ENCODE peak calls at places on chromosomes 16 and 17, in ten cellular contexts. One of them, this sample, is unnamed.

GRCh38 chr17:65423346-65424140 is 137.9 kb downstream of the AXIN2 start:
- DNase-seq in colonic mucosa: no peak
- DNase-seq in transverse colon: no peak
- DNase-seq in MM.1S: no peak
- DNase-seq in foreskin fibroblast: no peak
- DNase-seq in BJ: no peak
- DNase-seq in body of pancreas: no peak
- DNase-seq in HFF-Myc: no peak
- DNase-seq in OCI-LY7: no peak
- DNase-seq in esophagus squamous epithelium: no peak
- DNase-seq in this sample: no peak

GRCh38 chr17:73342549-73343167 is 30.9 kb upstream of the CDC42EP4 start:
- DNase-seq in colonic mucosa: no peak
- DNase-seq in HFF-Myc: no peak
- DNase-seq in MM.1S: no peak
- DNase-seq in OCI-LY7: no peak
- DNase-seq in body of pancreas: no peak
- DNase-seq in BJ: no peak
- DNase-seq in esophagus squamous epithelium: no peak
- DNase-seq in foreskin fibroblast: peak; percentile 80
- DNase-seq in transverse colon: no peak
- DNase-seq in this sample: no peak

GRCh38 chr16:58399718-58400633 is 7.7 kb downstream of the GINS3 start:
- DNase-seq in foreskin fibroblast: peak; percentile 30
- DNase-seq in OCI-LY7: no peak
- DNase-seq in body of pancreas: no peak
- DNase-seq in HFF-Myc: no peak
- DNase-seq in BJ: no peak
- DNase-seq in MM.1S: no peak
- DNase-seq in transverse colon: no peak
- DNase-seq in esophagus squamous epithelium: no peak
- DNase-seq in colonic mucosa: no peak
- DNase-seq in this sample: no peak

GRCh38 chr17:55830210-55830609 is 79.4 kb downstream of the PCTP start:
- DNase-seq in foreskin fibroblast: no peak
- DNase-seq in body of pancreas: no peak
- DNase-seq in BJ: no peak
- DNase-seq in HFF-Myc: no peak
- DNase-seq in colonic mucosa: no peak
- DNase-seq in OCI-LY7: no peak
- DNase-seq in MM.1S: no peak
- DNase-seq in transverse colon: no peak
- DNase-seq in esophagus squamous epithelium: no peak
- DNase-seq in this sample: no peak

GRCh38 chr17:65987988-65988387 is 203.9 kb downstream of the CEP112 start:
- DNase-seq in colonic mucosa: peak; percentile 49
- DNase-seq in transverse colon: peak; percentile 11
- DNase-seq in foreskin fibroblast: peak; percentile 65
- DNase-seq in esophagus squamous epithelium: no peak
- DNase-seq in MM.1S: peak; percentile 49
- DNase-seq in BJ: no peak
- DNase-seq in HFF-Myc: peak; percentile 26
- DNase-seq in body of pancreas: no peak
- DNase-seq in OCI-LY7: peak; percentile 38
- DNase-seq in this sample: no peak

GRCh38 chr16:72677662-72678447 is 370.1 kb downstream of the ZFHX3 start:
- DNase-seq in esophagus squamous epithelium: no peak
- DNase-seq in foreskin fibroblast: peak; percentile 77
- DNase-seq in body of pancreas: no peak
- DNase-seq in BJ: no peak
- DNase-seq in transverse colon: peak; percentile 48
- DNase-seq in colonic mucosa: peak; percentile 71
- DNase-seq in MM.1S: no peak
- DNase-seq in HFF-Myc: no peak
- DNase-seq in OCI-LY7: no peak
- DNase-seq in this sample: peak; percentile 46

GRCh38 chr16:72066747-72067146 is 3.7 kb downstream of the HPR start:
- DNase-seq in BJ: no peak
- DNase-seq in colonic mucosa: no peak
- DNase-seq in transverse colon: no peak
- DNase-seq in foreskin fibroblast: peak; percentile 61
- DNase-seq in esophagus squamous epithelium: no peak
- DNase-seq in OCI-LY7: peak; percentile 47
- DNase-seq in HFF-Myc: no peak
- DNase-seq in MM.1S: peak; percentile 41
- DNase-seq in body of pancreas: no peak
- DNase-seq in this sample: no peak

GRCh38 chr16:54107803-54108202 is 178.8 kb downstream of the IRX3 start:
- DNase-seq in transverse colon: no peak
- DNase-seq in MM.1S: no peak
- DNase-seq in OCI-LY7: no peak
- DNase-seq in foreskin fibroblast: no peak
- DNase-seq in BJ: no peak
- DNase-seq in esophagus squamous epithelium: no peak
- DNase-seq in colonic mucosa: no peak
- DNase-seq in body of pancreas: no peak
- DNase-seq in HFF-Myc: no peak
- DNase-seq in this sample: no peak

GRCh38 chr17:82146663-82147654 is 48.9 kb upstream of the FASN start:
- DNase-seq in BJ: no peak
- DNase-seq in HFF-Myc: no peak
- DNase-seq in foreskin fibroblast: no peak
- DNase-seq in OCI-LY7: no peak
- DNase-seq in MM.1S: no peak
- DNase-seq in transverse colon: no peak
- DNase-seq in colonic mucosa: no peak
- DNase-seq in body of pancreas: no peak
- DNase-seq in esophagus squamous epithelium: no peak
- DNase-seq in this sample: no peak

GRCh38 chr17:82143333-82143732 is 45.3 kb upstream of the FASN start:
- DNase-seq in HFF-Myc: no peak
- DNase-seq in body of pancreas: no peak
- DNase-seq in transverse colon: no peak
- DNase-seq in esophagus squamous epithelium: no peak
- DNase-seq in foreskin fibroblast: no peak
- DNase-seq in colonic mucosa: no peak
- DNase-seq in MM.1S: no peak
- DNase-seq in OCI-LY7: no peak
- DNase-seq in BJ: no peak
- DNase-seq in this sample: no peak

GRCh38 chr17:82148997-82149396 is 51.0 kb upstream of the FASN start:
- DNase-seq in MM.1S: no peak
- DNase-seq in foreskin fibroblast: no peak
- DNase-seq in colonic mucosa: no peak
- DNase-seq in esophagus squamous epithelium: no peak
- DNase-seq in BJ: no peak
- DNase-seq in body of pancreas: no peak
- DNase-seq in HFF-Myc: no peak
- DNase-seq in OCI-LY7: no peak
- DNase-seq in transverse colon: no peak
- DNase-seq in this sample: no peak

GRCh38 chr17:82148011-82148410 is 50.0 kb upstream of the FASN start:
- DNase-seq in foreskin fibroblast: no peak
- DNase-seq in MM.1S: no peak
- DNase-seq in colonic mucosa: no peak
- DNase-seq in HFF-Myc: no peak
- DNase-seq in OCI-LY7: no peak
- DNase-seq in esophagus squamous epithelium: no peak
- DNase-seq in BJ: no peak
- DNase-seq in body of pancreas: no peak
- DNase-seq in transverse colon: no peak
- DNase-seq in this sample: no peak

DNA sequence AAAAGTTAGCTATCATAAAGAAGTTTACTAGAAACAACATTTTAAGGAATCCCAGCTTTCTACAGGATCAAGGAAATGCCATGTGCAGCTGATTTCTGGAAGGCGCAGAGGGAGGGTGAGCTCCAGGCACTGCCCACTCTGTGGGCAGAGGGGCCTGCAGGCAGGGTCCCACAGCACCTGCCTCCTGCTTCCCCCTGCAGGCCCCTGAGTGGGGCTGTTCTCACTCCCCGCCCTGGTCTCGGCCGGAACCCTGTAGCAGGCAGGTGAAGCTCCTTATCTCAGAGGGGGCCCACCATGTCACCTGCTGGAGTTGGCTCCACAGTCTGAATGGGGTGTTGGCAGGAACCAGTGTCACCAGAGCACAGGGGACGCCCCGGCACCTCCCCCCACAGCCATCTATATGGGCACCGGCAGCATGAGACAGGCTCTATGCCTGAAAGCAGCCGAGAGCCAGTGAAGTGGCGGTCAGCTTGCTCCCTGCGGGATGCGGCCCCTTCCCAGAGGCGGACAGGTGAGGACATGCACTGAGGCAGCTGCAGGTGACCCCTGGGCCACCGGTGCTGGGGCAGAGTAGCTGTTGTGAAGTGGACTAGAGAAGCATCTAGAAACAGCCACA is 47.6 kb upstream of the FASN start:
- DNase-seq in foreskin fibroblast: no peak
- DNase-seq in BJ: no peak
- DNase-seq in transverse colon: no peak
- DNase-seq in esophagus squamous epithelium: no peak
- DNase-seq in HFF-Myc: no peak
- DNase-seq in colonic mucosa: no peak
- DNase-seq in body of pancreas: no peak
- DNase-seq in MM.1S: no peak
- DNase-seq in OCI-LY7: no peak
- DNase-seq in this sample: no peak
- H3K4me3 ChIP-seq in foreskin fibroblast: no peak overlapping the region
- H3K4me3 ChIP-seq in BJ: no peak overlapping the region
- H3K4me3 ChIP-seq in transverse colon: no peak overlapping the region
- H3K4me3 ChIP-seq in esophagus squamous epithelium: no peak overlapping the region
- H3K4me3 ChIP-seq in HFF-Myc: no peak overlapping the region
- H3K4me3 ChIP-seq in colonic mucosa: no peak overlapping the region
- H3K4me3 ChIP-seq in body of pancreas: no peak overlapping the region
- H3K4me3 ChIP-seq in MM.1S: no peak overlapping the region
- H3K4me3 ChIP-seq in OCI-LY7: no peak overlapping the region
- H3K4me3 ChIP-seq in this sample: no peak overlapping the region

DNA sequence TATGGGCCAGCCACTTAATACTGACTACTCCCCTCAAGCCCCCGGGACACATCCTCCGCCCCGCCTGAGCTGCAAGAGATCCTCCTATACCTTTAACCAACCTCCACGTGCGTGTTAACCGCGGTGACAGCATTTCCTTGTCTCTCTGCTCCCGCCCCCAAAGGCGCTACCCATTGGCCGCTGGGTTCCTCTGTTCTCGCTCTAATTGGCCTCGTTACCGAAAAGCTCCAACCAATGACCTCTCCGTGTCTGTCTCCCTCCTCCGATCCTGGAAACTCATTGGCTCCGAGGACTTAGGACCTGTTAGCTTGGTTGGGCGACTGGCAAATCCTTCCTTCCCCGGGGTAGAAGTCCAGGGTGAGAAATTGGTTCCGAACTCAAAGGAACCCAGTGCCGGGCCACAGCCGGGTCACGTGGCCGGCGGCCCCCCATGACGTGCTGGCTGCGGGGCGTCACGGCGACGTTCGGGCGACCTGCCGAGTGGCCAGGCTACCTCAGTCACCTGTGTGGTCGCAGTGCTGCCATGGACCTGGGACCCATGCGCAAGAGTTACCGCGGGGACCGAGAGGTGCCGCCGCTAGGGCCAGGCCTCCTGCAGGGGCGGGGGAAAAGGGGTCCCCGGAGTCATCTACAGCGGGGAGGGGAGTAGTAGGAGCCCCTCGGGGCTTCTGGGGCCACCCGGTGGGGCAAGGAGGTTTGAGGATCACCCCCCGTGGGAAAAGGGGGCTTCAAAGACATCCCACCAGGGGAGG is at the start of gene PNPO:
- DNase-seq in foreskin fibroblast: peak; percentile 99
- DNase-seq in OCI-LY7: peak; percentile 97
- DNase-seq in MM.1S: peak; percentile 98
- DNase-seq in HFF-Myc: peak; percentile 100
- DNase-seq in colonic mucosa: peak; percentile 97
- DNase-seq in BJ: peak; percentile 93
- DNase-seq in transverse colon: peak; percentile 96
- DNase-seq in body of pancreas: peak; percentile 95
- DNase-seq in esophagus squamous epithelium: peak; percentile 79
- DNase-seq in this sample: peak; percentile 100
- TF ChIP-seq CTCF in foreskin fibroblast: no peak
- TF ChIP-seq CTCF in OCI-LY7: peak; percentile 16
- TF ChIP-seq CTCF in MM.1S: no peak
- TF ChIP-seq CTCF in HFF-Myc: no peak
- TF ChIP-seq CTCF in colonic mucosa: no peak
- TF ChIP-seq CTCF in BJ: peak; percentile 7
- TF ChIP-seq CTCF in transverse colon: peak; percentile 12
- TF ChIP-seq CTCF in body of pancreas: no peak
- TF ChIP-seq CTCF in esophagus squamous epithelium: no peak
- TF ChIP-seq CTCF in this sample: peak; percentile 48

DNA sequence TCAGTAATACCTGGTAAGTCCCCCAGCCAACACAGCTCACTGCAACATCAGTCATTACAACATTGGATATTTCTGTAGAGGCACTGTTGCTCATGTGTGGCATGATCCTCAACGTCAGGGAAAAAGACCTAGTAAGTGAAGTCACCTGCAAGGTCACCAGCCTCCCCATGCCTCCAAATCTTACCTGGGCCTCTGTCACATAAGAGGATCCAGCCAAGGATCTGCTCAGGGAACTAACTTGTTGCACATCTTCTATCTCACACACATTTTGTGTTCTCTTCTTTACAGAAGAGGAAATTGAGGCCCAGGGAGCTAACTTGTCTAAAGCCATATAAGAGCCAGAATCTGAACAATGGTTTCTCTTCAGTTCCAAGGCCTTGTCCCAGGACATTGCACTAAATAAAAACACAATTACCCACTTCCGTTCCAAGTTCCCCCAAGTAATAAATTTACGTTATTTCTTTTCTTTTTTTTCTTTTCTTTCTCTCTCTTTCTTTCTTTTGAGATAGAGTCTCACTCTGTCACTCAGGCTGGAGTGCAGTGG is 1.4 kb downstream of the SHMT1 start:
- DNase-seq in OCI-LY7: peak; percentile 9
- DNase-seq in transverse colon: no peak
- DNase-seq in foreskin fibroblast: no peak
- DNase-seq in HFF-Myc: no peak
- DNase-seq in BJ: no peak
- DNase-seq in esophagus squamous epithelium: no peak
- DNase-seq in MM.1S: no peak
- DNase-seq in body of pancreas: no peak
- DNase-seq in colonic mucosa: no peak
- DNase-seq in this sample: no peak
- H3K4me3 ChIP-seq in OCI-LY7: peak overlapping the region; percentile 85
- H3K4me3 ChIP-seq in transverse colon: no peak overlapping the region
- H3K4me3 ChIP-seq in foreskin fibroblast: no peak overlapping the region
- H3K4me3 ChIP-seq in HFF-Myc: peak overlapping the region; percentile 86
- H3K4me3 ChIP-seq in BJ: no peak overlapping the region
- H3K4me3 ChIP-seq in esophagus squamous epithelium: peak overlapping the region; percentile 72
- H3K4me3 ChIP-seq in MM.1S: peak overlapping the region; percentile 94
- H3K4me3 ChIP-seq in body of pancreas: no peak overlapping the region
- H3K4me3 ChIP-seq in colonic mucosa: peak overlapping the region; percentile 91
- H3K4me3 ChIP-seq in this sample: peak overlapping the region; percentile 99

GRCh38 chr17:44355310-44355640 is 8.4 kb downstream of the FAM171A2 start:
- DNase-seq in body of pancreas: no peak
- DNase-seq in esophagus squamous epithelium: no peak
- DNase-seq in foreskin fibroblast: no peak
- DNase-seq in colonic mucosa: no peak
- DNase-seq in OCI-LY7: no peak
- DNase-seq in BJ: no peak
- DNase-seq in HFF-Myc: no peak
- DNase-seq in transverse colon: no peak
- DNase-seq in MM.1S: no peak
- DNase-seq in this sample: no peak

GRCh38 chr17:44352922-44353655 is 8.0 kb downstream of the GRN start:
- DNase-seq in BJ: no peak
- DNase-seq in OCI-LY7: no peak
- DNase-seq in transverse colon: no peak
- DNase-seq in esophagus squamous epithelium: no peak
- DNase-seq in body of pancreas: no peak
- DNase-seq in colonic mucosa: no peak
- DNase-seq in foreskin fibroblast: no peak
- DNase-seq in MM.1S: no peak
- DNase-seq in HFF-Myc: no peak
- DNase-seq in this sample: no peak

GRCh38 chr17:44351961-44352921 is 7.1 kb downstream of the GRN start:
- DNase-seq in colonic mucosa: no peak
- DNase-seq in body of pancreas: no peak
- DNase-seq in MM.1S: no peak
- DNase-seq in esophagus squamous epithelium: no peak
- DNase-seq in transverse colon: no peak
- DNase-seq in BJ: no peak
- DNase-seq in HFF-Myc: no peak
- DNase-seq in OCI-LY7: no peak
- DNase-seq in foreskin fibroblast: no peak
- DNase-seq in this sample: no peak

GRCh38 chr17:44354582-44355309 is 8.9 kb downstream of the FAM171A2 start:
- DNase-seq in HFF-Myc: no peak
- DNase-seq in MM.1S: no peak
- DNase-seq in body of pancreas: peak; percentile 37
- DNase-seq in transverse colon: peak; percentile 69
- DNase-seq in colonic mucosa: peak; percentile 56
- DNase-seq in foreskin fibroblast: peak; percentile 40
- DNase-seq in BJ: no peak
- DNase-seq in esophagus squamous epithelium: no peak
- DNase-seq in OCI-LY7: peak; percentile 66
- DNase-seq in this sample: no peak

DNA sequence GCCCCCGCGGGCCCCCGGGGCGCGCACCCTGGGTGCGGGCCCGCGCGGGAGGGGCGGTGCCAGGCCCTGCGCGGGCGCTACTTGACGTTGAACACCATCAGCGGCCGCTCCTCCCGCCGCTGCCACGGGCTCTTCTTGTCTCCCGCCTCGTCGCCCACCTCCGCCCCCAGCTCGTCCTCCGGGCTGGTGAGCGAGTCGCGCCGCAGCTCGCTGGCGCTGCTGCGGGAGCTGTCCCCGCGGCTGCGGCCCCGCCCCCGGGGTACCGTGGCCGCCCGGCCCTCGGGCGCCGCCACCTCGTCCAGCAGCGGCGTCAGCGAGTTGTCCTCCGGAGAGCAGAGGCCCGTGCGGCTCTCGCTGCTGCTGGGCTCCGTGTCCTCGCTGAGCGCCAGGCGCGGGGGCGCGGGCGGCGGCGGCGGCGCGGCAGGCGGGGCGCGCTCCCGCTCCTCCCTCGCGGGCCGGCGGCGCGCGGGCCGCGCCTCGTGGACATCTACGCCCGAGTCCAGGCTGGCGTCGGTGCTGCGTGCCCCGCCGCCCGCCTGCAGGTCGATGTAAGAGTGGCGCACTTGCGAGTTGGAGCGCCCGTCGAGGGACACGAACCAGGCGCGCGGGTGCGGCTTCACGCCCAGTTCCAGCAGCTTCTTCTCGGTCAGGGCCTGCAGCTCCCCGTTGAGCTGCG is 8.7 kb downstream of the GRN start:
- DNase-seq in BJ: no peak
- DNase-seq in transverse colon: peak; percentile 41
- DNase-seq in OCI-LY7: no peak
- DNase-seq in colonic mucosa: no peak
- DNase-seq in body of pancreas: peak; percentile 22
- DNase-seq in HFF-Myc: no peak
- DNase-seq in esophagus squamous epithelium: no peak
- DNase-seq in MM.1S: no peak
- DNase-seq in foreskin fibroblast: peak; percentile 58
- DNase-seq in this sample: no peak
- TF ChIP-seq CTCF in BJ: no peak
- TF ChIP-seq CTCF in transverse colon: no peak
- TF ChIP-seq CTCF in OCI-LY7: no peak
- TF ChIP-seq CTCF in colonic mucosa: no peak
- TF ChIP-seq CTCF in body of pancreas: no peak
- TF ChIP-seq CTCF in HFF-Myc: no peak
- TF ChIP-seq CTCF in esophagus squamous epithelium: no peak
- TF ChIP-seq CTCF in MM.1S: no peak
- TF ChIP-seq CTCF in foreskin fibroblast: no peak
- TF ChIP-seq CTCF in this sample: no peak